ENCODE peak calls at places on chromosomes 2 and 18, in six cellular contexts. One of them, this sample, is unnamed.

GRCh38 chr2:199716807-199717586 is 134.0 kb downstream of the FTCDNL1 start:
- DNase-seq in thyroid gland: no peak
- DNase-seq in SK-N-SH: no peak
- DNase-seq in left ventricle myocardium inferior: no peak
- DNase-seq in choroid plexus epithelial cell: no peak
- DNase-seq in AG04450: no peak
- DNase-seq in this sample: no peak

GRCh38 chr18:28183418-28184078 is 6.6 kb upstream of the CDH2 start:
- DNase-seq in SK-N-SH: no peak
- DNase-seq in thyroid gland: no peak
- DNase-seq in choroid plexus epithelial cell: peak
- DNase-seq in left ventricle myocardium inferior: no peak
- DNase-seq in AG04450: no peak
- DNase-seq in this sample: no peak

GRCh38 chr2:222025891-222026271 is 272.9 kb downstream of the PAX3 start:
- DNase-seq in left ventricle myocardium inferior: no peak
- DNase-seq in choroid plexus epithelial cell: no peak
- DNase-seq in AG04450: no peak
- DNase-seq in thyroid gland: no peak
- DNase-seq in SK-N-SH: no peak
- DNase-seq in this sample: no peak

GRCh38 chr2:176136375-176137248 is 7.1 kb downstream of the HOXD8 start:
- DNase-seq in choroid plexus epithelial cell: no peak
- DNase-seq in SK-N-SH: peak
- DNase-seq in thyroid gland: no peak
- DNase-seq in left ventricle myocardium inferior: no peak
- DNase-seq in AG04450: no peak
- DNase-seq in this sample: peak

GRCh38 chr2:218289639-218290315 is 2.5 kb downstream of the TMBIM1 start:
- DNase-seq in AG04450: no peak
- DNase-seq in choroid plexus epithelial cell: peak
- DNase-seq in SK-N-SH: no peak
- DNase-seq in left ventricle myocardium inferior: no peak
- DNase-seq in thyroid gland: no peak
- DNase-seq in this sample: no peak

GRCh38 chr18:5951515-5952081 is 56.3 kb upstream of the TMEM200C start:
- DNase-seq in left ventricle myocardium inferior: no peak
- DNase-seq in AG04450: no peak
- DNase-seq in SK-N-SH: no peak
- DNase-seq in thyroid gland: no peak
- DNase-seq in choroid plexus epithelial cell: no peak
- DNase-seq in this sample: no peak

GRCh38 chr2:231530099-231531085 is at the start of gene NMUR1:
- DNase-seq in thyroid gland: peak
- DNase-seq in left ventricle myocardium inferior: peak
- DNase-seq in AG04450: no peak
- DNase-seq in choroid plexus epithelial cell: no peak
- DNase-seq in SK-N-SH: peak
- DNase-seq in this sample: peak

GRCh38 chr2:232897971-232898408 is 27.9 kb downstream of the SNORC start:
- DNase-seq in thyroid gland: no peak
- DNase-seq in choroid plexus epithelial cell: no peak
- DNase-seq in left ventricle myocardium inferior: no peak
- DNase-seq in AG04450: no peak
- DNase-seq in SK-N-SH: no peak
- DNase-seq in this sample: no peak

GRCh38 chr2:219630770-219631405 is 3.5 kb downstream of the SLC4A3 start:
- DNase-seq in left ventricle myocardium inferior: peak
- DNase-seq in thyroid gland: no peak
- DNase-seq in SK-N-SH: peak
- DNase-seq in AG04450: no peak
- DNase-seq in choroid plexus epithelial cell: no peak
- DNase-seq in this sample: peak

GRCh38 chr2:146124741-146125140 is 1604.8 kb upstream of the ZEB2 start:
- DNase-seq in choroid plexus epithelial cell: peak
- DNase-seq in AG04450: peak
- DNase-seq in SK-N-SH: no peak
- DNase-seq in thyroid gland: no peak
- DNase-seq in left ventricle myocardium inferior: no peak
- DNase-seq in this sample: no peak

GRCh38 chr2:158716921-158717320 is 78.2 kb upstream of the DAPL1 start:
- DNase-seq in left ventricle myocardium inferior: no peak
- DNase-seq in choroid plexus epithelial cell: no peak
- DNase-seq in thyroid gland: no peak
- DNase-seq in AG04450: no peak
- DNase-seq in SK-N-SH: no peak
- DNase-seq in this sample: no peak

GRCh38 chr18:76564117-76564516 is 69.1 kb upstream of the ZNF516 start:
- DNase-seq in SK-N-SH: no peak
- DNase-seq in left ventricle myocardium inferior: no peak
- DNase-seq in choroid plexus epithelial cell: peak
- DNase-seq in thyroid gland: no peak
- DNase-seq in AG04450: peak
- DNase-seq in this sample: no peak

GRCh38 chr2:177998996-177999395 is 73.6 kb downstream of the PDE11A start:
- DNase-seq in left ventricle myocardium inferior: no peak
- DNase-seq in SK-N-SH: no peak
- DNase-seq in choroid plexus epithelial cell: no peak
- DNase-seq in AG04450: no peak
- DNase-seq in thyroid gland: no peak
- DNase-seq in this sample: no peak

GRCh38 chr2:88735853-88736252 is 44.4 kb downstream of the RPIA start:
- DNase-seq in thyroid gland: no peak
- DNase-seq in choroid plexus epithelial cell: no peak
- DNase-seq in AG04450: no peak
- DNase-seq in SK-N-SH: no peak
- DNase-seq in left ventricle myocardium inferior: no peak
- DNase-seq in this sample: no peak

GRCh38 chr2:84938194-84938879 is 32.6 kb upstream of the KCMF1 start:
- DNase-seq in left ventricle myocardium inferior: no peak
- DNase-seq in SK-N-SH: no peak
- DNase-seq in AG04450: no peak
- DNase-seq in thyroid gland: no peak
- DNase-seq in choroid plexus epithelial cell: peak
- DNase-seq in this sample: no peak

GRCh38 chr18:28115149-28115550 is 61.8 kb downstream of the CDH2 start:
- DNase-seq in AG04450: peak
- DNase-seq in choroid plexus epithelial cell: peak
- DNase-seq in left ventricle myocardium inferior: no peak
- DNase-seq in SK-N-SH: no peak
- DNase-seq in thyroid gland: no peak
- DNase-seq in this sample: no peak

GRCh38 chr2:145200307-145200706 is 680.4 kb upstream of the ZEB2 start:
- DNase-seq in left ventricle myocardium inferior: no peak
- DNase-seq in thyroid gland: no peak
- DNase-seq in AG04450: no peak
- DNase-seq in SK-N-SH: no peak
- DNase-seq in choroid plexus epithelial cell: no peak
- DNase-seq in this sample: no peak

GRCh38 chr2:33108483-33109443 is 162.0 kb downstream of the LTBP1 start:
- DNase-seq in choroid plexus epithelial cell: peak
- DNase-seq in thyroid gland: no peak
- DNase-seq in left ventricle myocardium inferior: no peak
- DNase-seq in AG04450: peak
- DNase-seq in SK-N-SH: peak
- DNase-seq in this sample: no peak

GRCh38 chr2:128441341-128442052 is 122.8 kb upstream of the HS6ST1 start:
- DNase-seq in SK-N-SH: no peak
- DNase-seq in choroid plexus epithelial cell: no peak
- DNase-seq in left ventricle myocardium inferior: no peak
- DNase-seq in thyroid gland: no peak
- DNase-seq in AG04450: no peak
- DNase-seq in this sample: peak

GRCh38 chr18:28690836-28691835 is 514.2 kb upstream of the CDH2 start:
- DNase-seq in thyroid gland: no peak
- DNase-seq in left ventricle myocardium inferior: no peak
- DNase-seq in SK-N-SH: no peak
- DNase-seq in choroid plexus epithelial cell: peak
- DNase-seq in AG04450: no peak
- DNase-seq in this sample: no peak

GRCh38 chr2:74493546-74493945 is 5.9 kb downstream of the LBX2 start:
- DNase-seq in thyroid gland: no peak
- DNase-seq in SK-N-SH: no peak
- DNase-seq in choroid plexus epithelial cell: no peak
- DNase-seq in left ventricle myocardium inferior: no peak
- DNase-seq in AG04450: no peak
- DNase-seq in this sample: no peak

GRCh38 chr2:158034198-158034831 is 67.4 kb upstream of the UPP2 start:
- DNase-seq in SK-N-SH: peak
- DNase-seq in thyroid gland: peak
- DNase-seq in left ventricle myocardium inferior: no peak
- DNase-seq in choroid plexus epithelial cell: peak
- DNase-seq in AG04450: no peak
- DNase-seq in this sample: no peak

GRCh38 chr2:96318723-96319122 is 6.4 kb upstream of the ITPRIPL1 start:
- DNase-seq in thyroid gland: no peak
- DNase-seq in left ventricle myocardium inferior: no peak
- DNase-seq in SK-N-SH: no peak
- DNase-seq in AG04450: no peak
- DNase-seq in choroid plexus epithelial cell: no peak
- DNase-seq in this sample: no peak

GRCh38 chr2:99451280-99451679 is 38.5 kb downstream of the REV1 start:
- DNase-seq in AG04450: no peak
- DNase-seq in choroid plexus epithelial cell: no peak
- DNase-seq in thyroid gland: no peak
- DNase-seq in left ventricle myocardium inferior: no peak
- DNase-seq in SK-N-SH: no peak
- DNase-seq in this sample: no peak

GRCh38 chr2:20179755-20180594 is 45.0 kb downstream of the SDC1 start:
- DNase-seq in left ventricle myocardium inferior: no peak
- DNase-seq in SK-N-SH: peak
- DNase-seq in thyroid gland: no peak
- DNase-seq in choroid plexus epithelial cell: no peak
- DNase-seq in AG04450: no peak
- DNase-seq in this sample: no peak

GRCh38 chr2:128786800-128787478 is 468.3 kb upstream of the HS6ST1 start:
- DNase-seq in AG04450: no peak
- DNase-seq in SK-N-SH: no peak
- DNase-seq in left ventricle myocardium inferior: no peak
- DNase-seq in thyroid gland: no peak
- DNase-seq in choroid plexus epithelial cell: peak
- DNase-seq in this sample: no peak

GRCh38 chr18:6406075-6406909 is 8.4 kb downstream of the L3MBTL4 start:
- DNase-seq in left ventricle myocardium inferior: no peak
- DNase-seq in SK-N-SH: no peak
- DNase-seq in thyroid gland: no peak
- DNase-seq in AG04450: no peak
- DNase-seq in choroid plexus epithelial cell: peak
- DNase-seq in this sample: no peak

GRCh38 chr2:148816176-148816575 is 58.9 kb upstream of the KIF5C start:
- DNase-seq in AG04450: no peak
- DNase-seq in left ventricle myocardium inferior: no peak
- DNase-seq in thyroid gland: no peak
- DNase-seq in SK-N-SH: no peak
- DNase-seq in choroid plexus epithelial cell: no peak
- DNase-seq in this sample: no peak

GRCh38 chr2:64291181-64291580 is 147.0 kb upstream of the PELI1 start:
- DNase-seq in left ventricle myocardium inferior: no peak
- DNase-seq in thyroid gland: no peak
- DNase-seq in SK-N-SH: no peak
- DNase-seq in AG04450: no peak
- DNase-seq in choroid plexus epithelial cell: peak
- DNase-seq in this sample: no peak

GRCh38 chr2:205984381-205984780 is 101.6 kb downstream of the INO80D start:
- DNase-seq in thyroid gland: peak
- DNase-seq in SK-N-SH: no peak
- DNase-seq in choroid plexus epithelial cell: no peak
- DNase-seq in AG04450: no peak
- DNase-seq in left ventricle myocardium inferior: no peak
- DNase-seq in this sample: no peak
- H3K4me3 ChIP-seq in thyroid gland: no peak
- H3K4me3 ChIP-seq in SK-N-SH: no peak
- H3K4me3 ChIP-seq in choroid plexus epithelial cell: no peak
- H3K4me3 ChIP-seq in AG04450: no peak
- H3K4me3 ChIP-seq in left ventricle myocardium inferior: no peak
- H3K4me3 ChIP-seq in this sample: no peak

DNA sequence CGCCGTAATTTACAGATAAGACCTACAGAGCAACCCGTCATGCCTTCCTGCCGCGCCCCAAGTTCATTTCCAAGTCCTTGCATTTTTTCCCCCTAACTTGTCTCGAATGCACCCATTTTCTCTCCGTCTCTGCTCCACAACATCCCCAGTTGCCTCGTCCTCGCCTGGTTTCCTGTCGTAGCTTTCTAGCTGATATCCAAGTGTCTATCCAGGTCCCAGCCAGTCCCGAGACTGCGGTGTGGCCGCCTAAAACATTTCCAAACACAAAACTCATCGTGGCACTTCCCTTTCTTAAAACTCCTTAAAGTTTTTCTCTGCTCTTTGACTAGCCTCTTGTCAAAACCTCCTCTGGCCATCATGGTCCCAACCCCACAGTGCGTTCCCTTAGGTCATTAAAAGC is 1.2 kb upstream of the BARD1 start:
- DNase-seq in SK-N-SH: no peak
- DNase-seq in choroid plexus epithelial cell: no peak
- DNase-seq in left ventricle myocardium inferior: peak
- DNase-seq in thyroid gland: peak
- DNase-seq in AG04450: no peak
- DNase-seq in this sample: no peak
- H3K4me3 ChIP-seq in SK-N-SH: peak
- H3K4me3 ChIP-seq in choroid plexus epithelial cell: peak
- H3K4me3 ChIP-seq in left ventricle myocardium inferior: peak
- H3K4me3 ChIP-seq in thyroid gland: no peak
- H3K4me3 ChIP-seq in AG04450: peak
- H3K4me3 ChIP-seq in this sample: peak

DNA sequence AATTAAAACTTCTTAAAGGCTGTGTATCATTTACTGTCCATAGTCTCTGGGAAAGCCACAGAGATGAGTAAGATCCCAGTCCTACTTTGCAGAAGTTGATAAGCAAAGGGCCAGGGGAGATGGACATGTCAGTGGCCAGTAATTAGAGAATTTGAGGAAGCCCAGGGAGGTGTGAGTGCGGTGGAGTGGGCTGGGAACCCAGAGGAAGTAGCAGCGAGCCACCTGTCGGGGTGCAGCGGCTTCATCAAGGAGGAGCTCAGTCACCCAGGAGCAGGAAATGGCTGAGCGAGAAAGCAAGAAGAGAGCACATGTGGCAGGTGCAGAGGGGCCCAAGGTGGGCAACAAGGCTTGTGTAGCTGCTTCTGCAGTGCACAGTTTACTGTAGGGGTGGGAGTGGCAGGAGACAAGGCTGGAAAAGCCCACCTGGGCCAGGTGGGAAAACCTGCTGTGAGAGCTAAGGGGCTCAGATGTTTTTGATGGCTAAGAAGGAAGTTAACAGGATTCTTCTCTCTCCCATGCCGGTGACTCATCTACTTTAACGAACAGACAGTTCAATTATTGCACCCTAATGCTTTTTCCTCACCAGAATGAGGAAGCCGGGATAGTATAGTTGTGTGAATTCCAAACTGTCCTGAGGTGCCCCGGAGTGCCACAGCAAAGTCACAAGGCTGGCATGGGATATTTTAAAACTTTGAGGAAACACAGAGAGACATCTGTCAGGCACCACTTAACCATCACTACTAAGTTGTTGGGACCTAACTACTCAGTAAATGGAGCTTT is 34.8 kb upstream of the MGAT5 start:
- DNase-seq in AG04450: no peak
- DNase-seq in choroid plexus epithelial cell: no peak
- DNase-seq in thyroid gland: no peak
- DNase-seq in left ventricle myocardium inferior: no peak
- DNase-seq in SK-N-SH: no peak
- DNase-seq in this sample: no peak
- H3K4me3 ChIP-seq in AG04450: no peak
- H3K4me3 ChIP-seq in choroid plexus epithelial cell: no peak
- H3K4me3 ChIP-seq in thyroid gland: no peak
- H3K4me3 ChIP-seq in left ventricle myocardium inferior: peak
- H3K4me3 ChIP-seq in SK-N-SH: no peak
- H3K4me3 ChIP-seq in this sample: no peak

GRCh38 chr18:37565138-37565984 is at the start of gene CELF4:
- DNase-seq in choroid plexus epithelial cell: no peak
- DNase-seq in left ventricle myocardium inferior: no peak
- DNase-seq in AG04450: no peak
- DNase-seq in thyroid gland: no peak
- DNase-seq in SK-N-SH: peak
- DNase-seq in this sample: no peak
- H3K4me3 ChIP-seq in choroid plexus epithelial cell: peak
- H3K4me3 ChIP-seq in left ventricle myocardium inferior: peak
- H3K4me3 ChIP-seq in AG04450: peak
- H3K4me3 ChIP-seq in thyroid gland: no peak
- H3K4me3 ChIP-seq in SK-N-SH: peak
- H3K4me3 ChIP-seq in this sample: peak